ENCODE peak calls at places on chromosomes 3 and 15, in ten cellular contexts. Z is LoVo; Y is stimulated activated CD4-positive, alpha-beta T cell treated with anti-CD3 and anti-CD28 coated beads, Interleukin-2, amount 100 ng/mL, for 24 hours; L is kidney; V is activated naive CD8-positive, alpha-beta T cell treated with anti-CD3 and anti-CD28 coated beads, Interleukin-2, amount 50 U/mL, for 24 hours; G is heart right ventricle; J is breast epithelium; B is brain microvascular endothelial cell; M is fibroblast of mammary gland; Q is stimulated activated naive CD8-positive, alpha-beta T cell treated with anti-CD3 and anti-CD28 coated beads, Interleukin-15, Interleukin-2, amounts not matched to agents 100 U/mL and 50 U/mL, for 24 hours. F is an unnamed sample.

GRCh38 chr15:100572362-100572983 is 29.5 kb downstream of the LINS1 start:
- DNase-seq in Z (peak; percentile 18), Y (no peak), L (no peak), V (no peak), G (no peak), J (no peak), B (no peak), M (peak; percentile 35), Q (no peak), F (no peak)

GRCh38 chr15:52493968-52494367 is 34.7 kb downstream of the MYO5A start:
- DNase-seq in Z (no peak), Y (no peak), L (no peak), V (no peak), G (no peak), J (no peak), B (no peak), M (peak; percentile 42), Q (no peak), F (no peak)

GRCh38 chr15:57866149-57866736 is 159.7 kb downstream of the POLR2M start:
- DNase-seq in Z (peak; percentile 65), Y (peak; percentile 63), L (peak; percentile 79), V (peak; percentile 64), G (peak; percentile 46), J (no peak), B (peak; percentile 46), M (peak; percentile 47), Q (peak; percentile 62), F (peak; percentile 82)

GRCh38 chr3:152243301-152243711 is 25.4 kb upstream of the MBNL1 start:
- DNase-seq in Z (no peak), Y (no peak), L (no peak), V (no peak), G (no peak), J (no peak), B (no peak), M (no peak), Q (no peak), F (no peak)

GRCh38 chr3:56839784-56840724 is 38.3 kb upstream of the ARHGEF3 start:
- DNase-seq in Z (no peak), Y (no peak), L (no peak), V (no peak), G (no peak), J (no peak), B (peak; percentile 55), M (peak; percentile 83), Q (no peak), F (no peak)

GRCh38 chr15:86054338-86054737 is 25.3 kb upstream of the AGBL1 start:
- DNase-seq in Z (no peak), Y (no peak), L (no peak), V (no peak), G (no peak), J (no peak), B (no peak), M (no peak), Q (no peak), F (no peak)

GRCh38 chr15:32763295-32763694 is 45.5 kb downstream of the GREM1 start:
- DNase-seq in Z (no peak), Y (no peak), L (no peak), V (no peak), G (no peak), J (no peak), B (no peak), M (no peak), Q (no peak), F (no peak)

GRCh38 chr15:25716414-25717102 is 146.6 kb downstream of the ATP10A start:
- DNase-seq in Z (no peak), Y (no peak), L (no peak), V (no peak), G (no peak), J (no peak), B (no peak), M (no peak), Q (no peak), F (no peak)

GRCh38 chr3:111695584-111696213 is 100.6 kb upstream of the ZBED2 start:
- DNase-seq in Z (peak; percentile 24), Y (no peak), L (no peak), V (no peak), G (no peak), J (no peak), B (peak; percentile 84), M (peak; percentile 79), Q (no peak), F (no peak)

GRCh38 chr3:14434105-14434504 is 31.7 kb downstream of the SLC6A6 start:
- DNase-seq in Z (no peak), Y (no peak), L (no peak), V (no peak), G (no peak), J (no peak), B (no peak), M (peak; percentile 64), Q (no peak), F (no peak)